ENCODE peak calls at places on chromosomes 12 and 14, in nine cellular contexts. Z is HT1080; V is Right ventricle myocardium superior; H is Kasumi-1; E is activated T-cell treated with anti-CD3 and anti-CD28 coated beads, Interleukin-2, amount 50 U/mL, for 1 hour; W is A549; G is upper lobe of left lung; B is natural killer cell; X is stimulated activated CD4-positive, alpha-beta T cell treated with anti-CD3 and anti-CD28 coated beads, Interleukin-1b, Interleukin-23, amount 100 ng/mL, for 4 hours. N is an unnamed sample.

GRCh38 chr14:53432378-53432802 is 279.3 kb upstream of the DDHD1 start:
- DNase-seq in G (no peak), X (no peak), V (no peak), H (peak; percentile 85), Z (peak; percentile 59), B (no peak), W (peak; percentile 47), E (no peak), N (no peak)

GRCh38 chr14:81535399-81536124 is 1.9 kb upstream of the SEL1L start:
- DNase-seq in G (no peak), Z (no peak), H (peak; percentile 11), W (no peak), V (no peak), E (no peak), B (no peak), X (no peak), N (no peak)

GRCh38 chr14:59481407-59482119 is 2.6 kb downstream of the L3HYPDH start:
- DNase-seq in X (no peak), H (no peak), Z (peak; percentile 27), E (no peak), W (no peak), V (no peak), B (no peak), G (no peak), N (no peak)

GRCh38 chr12:26869908-26870459 is 37.0 kb upstream of the ITPR2 start:
- DNase-seq in W (no peak), G (no peak), V (no peak), Z (no peak), X (no peak), E (no peak), H (no peak), B (no peak), N (no peak)

GRCh38 chr12:77377116-77377515 is 311.7 kb upstream of the E2F7 start:
- DNase-seq in X (no peak), Z (peak; percentile 75), B (no peak), E (no peak), H (peak; percentile 44), W (no peak), G (no peak), V (no peak), N (no peak)

GRCh38 chr12:111692575-111693210 is 6.8 kb downstream of the ACAD10 start:
- DNase-seq in Z (no peak), X (no peak), W (peak; percentile 68), E (no peak), G (no peak), V (no peak), B (no peak), H (peak; percentile 50), N (no peak)

GRCh38 chr12:81078469-81079196 is 754 bp downstream of the ACSS3 start:
- DNase-seq in V (no peak), G (no peak), Z (peak; percentile 65), E (no peak), H (no peak), X (no peak), B (no peak), W (no peak), N (no peak)

GRCh38 chr14:60327447-60328331 is 78.7 kb downstream of the PPM1A start:
- DNase-seq in G (peak; percentile 87), B (no peak), V (no peak), E (peak; percentile 47), H (peak; percentile 59), X (peak; percentile 12), Z (no peak), W (no peak), N (no peak)

GRCh38 chr14:21102472-21103164 is 1.8 kb downstream of the TMEM253 start:
- DNase-seq in H (no peak), B (no peak), V (no peak), G (no peak), W (no peak), X (no peak), Z (no peak), E (no peak), N (no peak)

GRCh38 chr12:43057561-43057960 is 468.0 kb upstream of the PRICKLE1 start:
- DNase-seq in X (no peak), V (no peak), B (no peak), W (no peak), G (no peak), E (no peak), H (no peak), Z (no peak), N (no peak)

N was measured in type B pancreatic cell.